ENCODE peak calls at places on chromosomes 6 and 20, in six cellular contexts. One of them, this sample, is unnamed.

GRCh38 chr6:33081098-33081824 is 5.5 kb downstream of the HLA-DPB1 start:
- DNase-seq in aorta: no peak
- DNase-seq in GM23248: peak; percentile 25
- DNase-seq in colonic mucosa: no peak
- DNase-seq in mammary epithelial cell: no peak
- DNase-seq in lower lobe of right lung: no peak
- DNase-seq in this sample: no peak

GRCh38 chr6:96626749-96627353 is 63.9 kb downstream of the FHL5 start:
- DNase-seq in aorta: no peak
- DNase-seq in GM23248: peak; percentile 63
- DNase-seq in colonic mucosa: no peak
- DNase-seq in mammary epithelial cell: peak; percentile 1
- DNase-seq in lower lobe of right lung: no peak
- DNase-seq in this sample: no peak

GRCh38 chr6:18990313-18990978 is 603.3 kb downstream of the RNF144B start:
- DNase-seq in aorta: peak; percentile 62
- DNase-seq in GM23248: peak; percentile 44
- DNase-seq in colonic mucosa: peak; percentile 74
- DNase-seq in mammary epithelial cell: peak; percentile 16
- DNase-seq in lower lobe of right lung: peak; percentile 77
- DNase-seq in this sample: no peak

GRCh38 chr20:63188641-63189321 is 27.1 kb downstream of the YTHDF1 start:
- DNase-seq in aorta: no peak
- DNase-seq in GM23248: no peak
- DNase-seq in colonic mucosa: no peak
- DNase-seq in mammary epithelial cell: no peak
- DNase-seq in lower lobe of right lung: no peak
- DNase-seq in this sample: no peak

GRCh38 chr6:31541059-31541657 is 645 bp downstream of the DDX39B start:
- DNase-seq in aorta: no peak
- DNase-seq in GM23248: peak; percentile 81
- DNase-seq in colonic mucosa: peak; percentile 73
- DNase-seq in mammary epithelial cell: peak; percentile 69
- DNase-seq in lower lobe of right lung: no peak
- DNase-seq in this sample: no peak

GRCh38 chr6:140480852-140481251 is 1106.4 kb upstream of the CITED2 start:
- DNase-seq in aorta: no peak
- DNase-seq in GM23248: peak; percentile 57
- DNase-seq in colonic mucosa: no peak
- DNase-seq in mammary epithelial cell: no peak
- DNase-seq in lower lobe of right lung: no peak
- DNase-seq in this sample: no peak

GRCh38 chr20:11057624-11058023 is 383.8 kb upstream of the JAG1 start:
- DNase-seq in aorta: no peak
- DNase-seq in GM23248: peak; percentile 4
- DNase-seq in colonic mucosa: no peak
- DNase-seq in mammary epithelial cell: no peak
- DNase-seq in lower lobe of right lung: no peak
- DNase-seq in this sample: no peak

GRCh38 chr20:47734870-47735269 is 50.4 kb downstream of the SULF2 start:
- DNase-seq in aorta: no peak
- DNase-seq in GM23248: no peak
- DNase-seq in colonic mucosa: no peak
- DNase-seq in mammary epithelial cell: no peak
- DNase-seq in lower lobe of right lung: no peak
- DNase-seq in this sample: no peak

GRCh38 chr20:54263266-54263665 is 55.4 kb downstream of the PFDN4 start:
- DNase-seq in aorta: no peak
- DNase-seq in GM23248: no peak
- DNase-seq in colonic mucosa: no peak
- DNase-seq in mammary epithelial cell: no peak
- DNase-seq in lower lobe of right lung: no peak
- DNase-seq in this sample: no peak

GRCh38 chr20:58716476-58717277 is 24.1 kb downstream of the NPEPL1 start:
- DNase-seq in aorta: no peak
- DNase-seq in GM23248: no peak
- DNase-seq in colonic mucosa: peak; percentile 12
- DNase-seq in mammary epithelial cell: no peak
- DNase-seq in lower lobe of right lung: no peak
- DNase-seq in this sample: no peak

GRCh38 chr20:36768768-36769430 is 4.7 kb downstream of the DSN1 start:
- DNase-seq in aorta: no peak
- DNase-seq in GM23248: peak; percentile 67
- DNase-seq in colonic mucosa: no peak
- DNase-seq in mammary epithelial cell: no peak
- DNase-seq in lower lobe of right lung: no peak
- DNase-seq in this sample: no peak

GRCh38 chr6:131643262-131643631 is 6.1 kb downstream of the ENPP3 start:
- DNase-seq in aorta: no peak
- DNase-seq in GM23248: peak; percentile 36
- DNase-seq in colonic mucosa: peak; percentile 88
- DNase-seq in mammary epithelial cell: no peak
- DNase-seq in lower lobe of right lung: no peak
- DNase-seq in this sample: no peak

GRCh38 chr6:129717287-129717686 is 7.3 kb upstream of the ARHGAP18 start:
- DNase-seq in aorta: no peak
- DNase-seq in GM23248: peak; percentile 85
- DNase-seq in colonic mucosa: no peak
- DNase-seq in mammary epithelial cell: peak; percentile 21
- DNase-seq in lower lobe of right lung: no peak
- DNase-seq in this sample: no peak

GRCh38 chr6:11009353-11009752 is 34.8 kb downstream of the ELOVL2 start:
- DNase-seq in aorta: no peak
- DNase-seq in GM23248: peak; percentile 61
- DNase-seq in colonic mucosa: no peak
- DNase-seq in mammary epithelial cell: peak; percentile 8
- DNase-seq in lower lobe of right lung: no peak
- DNase-seq in this sample: no peak

GRCh38 chr6:79431469-79431868 is 105.8 kb downstream of the LCA5 start:
- DNase-seq in aorta: no peak
- DNase-seq in GM23248: no peak
- DNase-seq in colonic mucosa: no peak
- DNase-seq in mammary epithelial cell: peak; percentile 62
- DNase-seq in lower lobe of right lung: no peak
- DNase-seq in this sample: no peak

GRCh38 chr6:34465551-34466241 is at the start of gene PACSIN1:
- DNase-seq in aorta: no peak
- DNase-seq in GM23248: peak; percentile 27
- DNase-seq in colonic mucosa: no peak
- DNase-seq in mammary epithelial cell: no peak
- DNase-seq in lower lobe of right lung: no peak
- DNase-seq in this sample: no peak

GRCh38 chr6:37314803-37315515 is 38.8 kb upstream of the RNF8 start:
- DNase-seq in aorta: no peak
- DNase-seq in GM23248: peak; percentile 30
- DNase-seq in colonic mucosa: peak; percentile 28
- DNase-seq in mammary epithelial cell: peak; percentile 50
- DNase-seq in lower lobe of right lung: no peak
- DNase-seq in this sample: no peak

GRCh38 chr20:35298264-35298663 is 6.0 kb upstream of the FAM83C start:
- DNase-seq in aorta: no peak
- DNase-seq in GM23248: no peak
- DNase-seq in colonic mucosa: no peak
- DNase-seq in mammary epithelial cell: no peak
- DNase-seq in lower lobe of right lung: no peak
- DNase-seq in this sample: no peak

GRCh38 chr6:32369678-32370077 is 2.0 kb downstream of the TSBP1 start:
- DNase-seq in aorta: no peak
- DNase-seq in GM23248: peak; percentile 94
- DNase-seq in colonic mucosa: no peak
- DNase-seq in mammary epithelial cell: peak; percentile 89
- DNase-seq in lower lobe of right lung: no peak
- DNase-seq in this sample: no peak

GRCh38 chr6:169684056-169684455 is 17.8 kb downstream of the WDR27 start:
- DNase-seq in aorta: no peak
- DNase-seq in GM23248: no peak
- DNase-seq in colonic mucosa: no peak
- DNase-seq in mammary epithelial cell: no peak
- DNase-seq in lower lobe of right lung: no peak
- DNase-seq in this sample: no peak
- H3K36me3 ChIP-seq in aorta: peaks cover 2% of the 10 kb centered on the region
- H3K36me3 ChIP-seq in GM23248: peaks cover 32% of the 10 kb centered on the region
- H3K36me3 ChIP-seq in colonic mucosa: no peaks in the 10 kb centered on the region
- H3K36me3 ChIP-seq in mammary epithelial cell: peaks cover 7% of the 10 kb centered on the region
- H3K36me3 ChIP-seq in lower lobe of right lung: peaks cover 10% of the 10 kb centered on the region
- H3K36me3 ChIP-seq in this sample: peaks cover 3% of the 10 kb centered on the region

GRCh38 chr20:34281177-34281576 is 22.0 kb downstream of the AHCY start:
- DNase-seq in aorta: no peak
- DNase-seq in GM23248: no peak
- DNase-seq in colonic mucosa: no peak
- DNase-seq in mammary epithelial cell: no peak
- DNase-seq in lower lobe of right lung: no peak
- DNase-seq in this sample: no peak
- H3K36me3 ChIP-seq in aorta: peaks cover 2% of the 10 kb centered on the region
- H3K36me3 ChIP-seq in GM23248: peaks cover 3% of the 10 kb centered on the region
- H3K36me3 ChIP-seq in colonic mucosa: peaks cover 6% of the 10 kb centered on the region
- H3K36me3 ChIP-seq in mammary epithelial cell: peaks cover 44% of the 10 kb centered on the region
- H3K36me3 ChIP-seq in lower lobe of right lung: peaks cover 82% of the 10 kb centered on the region
- H3K36me3 ChIP-seq in this sample: peaks cover 54% of the 10 kb centered on the region

DNA sequence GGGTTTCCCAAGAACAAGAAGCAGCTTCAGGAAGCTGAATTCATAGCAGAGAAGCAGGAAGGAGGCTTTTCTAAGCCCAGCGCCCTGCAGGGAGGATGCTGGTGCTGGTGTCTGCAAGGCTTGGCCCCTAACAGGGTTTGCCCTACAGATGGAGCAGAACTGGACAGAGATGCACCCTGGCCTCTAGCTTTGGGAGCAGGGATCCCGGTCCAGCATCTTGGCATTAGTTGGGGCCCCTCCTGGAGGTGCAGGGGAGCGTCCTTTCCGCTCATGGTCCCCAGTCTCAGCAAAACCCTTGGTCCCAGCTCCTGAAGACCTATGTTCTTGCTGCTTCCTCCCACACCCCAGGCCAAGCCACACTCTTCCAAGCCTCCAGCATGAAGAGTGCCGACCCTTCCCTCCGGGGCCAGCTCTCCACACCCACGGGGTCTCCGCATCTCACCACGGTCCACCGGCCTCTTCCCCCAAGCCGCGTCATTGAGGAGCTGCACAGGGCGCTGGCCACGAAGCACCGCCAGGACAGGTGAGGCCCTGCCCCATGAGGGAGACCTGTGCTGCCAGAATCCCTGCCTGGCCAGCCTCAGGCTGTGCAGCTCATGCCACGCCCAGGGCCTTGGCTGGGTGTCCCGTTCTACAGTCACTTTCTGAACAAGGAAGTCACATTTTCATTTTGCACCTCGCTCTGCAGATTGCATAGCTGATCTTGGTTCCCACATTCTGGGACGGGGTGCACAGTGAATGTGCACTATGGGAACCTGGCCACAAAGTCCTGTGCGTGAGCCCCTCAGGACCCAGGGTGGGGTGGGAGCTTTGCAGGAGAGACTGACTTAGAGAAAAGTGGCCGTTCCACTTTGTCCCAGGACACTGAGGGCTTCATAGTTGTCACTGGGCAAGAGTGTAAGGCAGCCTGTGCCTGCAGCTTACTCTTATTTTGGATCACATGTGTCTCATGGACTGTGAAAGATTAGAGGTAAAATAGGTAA is 160.2 kb downstream of the SYCP2 start:
- DNase-seq in aorta: no peak
- DNase-seq in GM23248: no peak
- DNase-seq in colonic mucosa: peak; percentile 53
- DNase-seq in mammary epithelial cell: no peak
- DNase-seq in lower lobe of right lung: no peak
- DNase-seq in this sample: no peak
- H3K36me3 ChIP-seq in aorta: no peaks in the 10 kb centered on the region
- H3K36me3 ChIP-seq in GM23248: no peaks in the 10 kb centered on the region
- H3K36me3 ChIP-seq in colonic mucosa: no peaks in the 10 kb centered on the region
- H3K36me3 ChIP-seq in mammary epithelial cell: no peaks in the 10 kb centered on the region
- H3K36me3 ChIP-seq in lower lobe of right lung: no peaks in the 10 kb centered on the region
- H3K36me3 ChIP-seq in this sample: no peaks in the 10 kb centered on the region

GRCh38 chr20:56708991-56709390 is 79.9 kb downstream of the TFAP2C start:
- DNase-seq in aorta: no peak
- DNase-seq in GM23248: no peak
- DNase-seq in colonic mucosa: no peak
- DNase-seq in mammary epithelial cell: no peak
- DNase-seq in lower lobe of right lung: no peak
- DNase-seq in this sample: no peak
- H3K36me3 ChIP-seq in aorta: no peaks in the 10 kb centered on the region
- H3K36me3 ChIP-seq in GM23248: no peaks in the 10 kb centered on the region
- H3K36me3 ChIP-seq in colonic mucosa: no peaks in the 10 kb centered on the region
- H3K36me3 ChIP-seq in mammary epithelial cell: no peaks in the 10 kb centered on the region
- H3K36me3 ChIP-seq in lower lobe of right lung: no peaks in the 10 kb centered on the region
- H3K36me3 ChIP-seq in this sample: no peaks in the 10 kb centered on the region

DNA sequence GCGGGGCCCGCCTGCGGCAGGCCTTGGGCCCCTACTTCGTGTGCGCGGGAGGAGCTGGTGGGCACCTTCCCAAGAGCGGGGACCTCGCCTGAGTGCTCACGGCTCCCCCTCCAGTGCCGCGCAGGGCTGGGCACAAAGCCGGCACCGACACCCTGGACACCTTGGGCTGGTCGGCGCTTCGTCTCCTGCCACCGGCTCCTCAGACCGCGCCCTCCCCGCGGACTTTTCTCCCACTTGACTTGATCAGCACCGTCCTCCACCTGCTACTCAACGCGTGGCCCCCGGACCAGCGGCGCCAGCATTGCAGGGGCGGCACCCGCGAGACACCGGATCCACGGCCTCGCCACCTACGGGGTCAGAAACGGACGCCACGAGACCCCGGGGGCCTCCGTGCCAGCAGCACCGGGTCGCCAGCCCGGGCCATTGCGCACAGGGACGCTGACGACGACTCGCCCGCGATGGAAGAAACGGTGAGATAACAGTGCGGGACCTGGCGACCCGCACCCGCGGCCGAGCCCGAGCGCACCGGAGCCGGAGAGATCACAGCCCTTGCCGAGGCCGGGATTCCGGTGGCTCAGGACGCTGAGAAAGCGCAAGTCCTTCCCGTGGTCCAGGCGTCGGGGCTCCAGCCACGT is 154.2 kb downstream of the DLL1 start:
- DNase-seq in aorta: peak; percentile 39
- DNase-seq in GM23248: no peak
- DNase-seq in colonic mucosa: no peak
- DNase-seq in mammary epithelial cell: no peak
- DNase-seq in lower lobe of right lung: peak; percentile 45
- DNase-seq in this sample: no peak
- H3K36me3 ChIP-seq in aorta: no peaks in the 10 kb centered on the region
- H3K36me3 ChIP-seq in GM23248: no peaks in the 10 kb centered on the region
- H3K36me3 ChIP-seq in colonic mucosa: no peaks in the 10 kb centered on the region
- H3K36me3 ChIP-seq in mammary epithelial cell: no peaks in the 10 kb centered on the region
- H3K36me3 ChIP-seq in lower lobe of right lung: no peaks in the 10 kb centered on the region
- H3K36me3 ChIP-seq in this sample: no peaks in the 10 kb centered on the region

GRCh38 chr6:83180396-83180950 is 12.6 kb downstream of the PGM3 start:
- DNase-seq in aorta: no peak
- DNase-seq in GM23248: no peak
- DNase-seq in colonic mucosa: no peak
- DNase-seq in mammary epithelial cell: no peak
- DNase-seq in lower lobe of right lung: no peak
- DNase-seq in this sample: no peak

GRCh38 chr6:83188501-83188900 is 4.6 kb downstream of the PGM3 start:
- DNase-seq in aorta: no peak
- DNase-seq in GM23248: no peak
- DNase-seq in colonic mucosa: no peak
- DNase-seq in mammary epithelial cell: no peak
- DNase-seq in lower lobe of right lung: no peak
- DNase-seq in this sample: no peak

GRCh38 chr6:83182114-83182513 is 11.0 kb downstream of the PGM3 start:
- DNase-seq in aorta: no peak
- DNase-seq in GM23248: no peak
- DNase-seq in colonic mucosa: no peak
- DNase-seq in mammary epithelial cell: no peak
- DNase-seq in lower lobe of right lung: no peak
- DNase-seq in this sample: no peak

GRCh38 chr6:83185096-83185495 is 8.0 kb downstream of the PGM3 start:
- DNase-seq in aorta: no peak
- DNase-seq in GM23248: peak; percentile 23
- DNase-seq in colonic mucosa: no peak
- DNase-seq in mammary epithelial cell: peak; percentile 43
- DNase-seq in lower lobe of right lung: no peak
- DNase-seq in this sample: no peak

GRCh38 chr6:83183082-83183828 is 9.8 kb downstream of the PGM3 start:
- DNase-seq in aorta: peak; percentile 45
- DNase-seq in GM23248: peak; percentile 95
- DNase-seq in colonic mucosa: no peak
- DNase-seq in mammary epithelial cell: peak; percentile 98
- DNase-seq in lower lobe of right lung: no peak
- DNase-seq in this sample: no peak
- H3K36me3 ChIP-seq in aorta: peaks cover 5% of the 10 kb centered on the region
- H3K36me3 ChIP-seq in GM23248: peaks cover 77% of the 10 kb centered on the region
- H3K36me3 ChIP-seq in colonic mucosa: peaks cover 5% of the 10 kb centered on the region
- H3K36me3 ChIP-seq in mammary epithelial cell: peaks cover 17% of the 10 kb centered on the region
- H3K36me3 ChIP-seq in lower lobe of right lung: peaks cover 89% of the 10 kb centered on the region
- H3K36me3 ChIP-seq in this sample: no peaks in the 10 kb centered on the region